ENCODE peak calls at places on chromosomes 7 and 10, in ten cellular contexts. Q, C, M, K, D, T, L, E, Z and A are unnamed samples. For H3K9me3, the result is how much of the 10 kb centered on the place peaks cover.

GRCh38 chr7:149300751-149301150 is 38.8 kb downstream of the ZNF783 start:
- DNase-seq in C (no peak), D (no peak), Q (no peak), E (no peak), Z (no peak), L (no peak), T (no peak), M (no peak), K (no peak), A (no peak)

GRCh38 chr7:87702326-87702725 is 74.1 kb downstream of the RUNDC3B start:
- DNase-seq in D (no peak), Z (no peak), K (peak), E (no peak), L (no peak), C (no peak), M (no peak), Q (peak), T (no peak), A (no peak)

GRCh38 chr10:95601116-95601719 is 40.0 kb upstream of the SORBS1 start:
- DNase-seq in Q (peak), M (peak), L (peak), K (peak), Z (peak), T (peak), D (peak), E (peak), C (peak), A (no peak)

GRCh38 chr7:5429253-5429856 is 5.7 kb upstream of the TNRC18 start:
- DNase-seq in C (peak), K (no peak), D (peak), M (no peak), T (no peak), Z (peak), Q (peak), L (no peak), E (no peak), A (no peak)

GRCh38 chr10:35372329-35372728 is 36.0 kb downstream of the CCNY start:
- DNase-seq in E (no peak), K (no peak), M (peak), C (peak), T (no peak), Q (peak), L (no peak), Z (no peak), D (peak), A (no peak)

GRCh38 chr7:21902240-21902639 is 43.5 kb downstream of the CDCA7L start:
- DNase-seq in C (no peak), M (peak), T (no peak), D (no peak), K (no peak), Q (peak), L (no peak), Z (no peak), E (no peak), A (no peak)

GRCh38 chr10:4219901-4220300 is 434.9 kb upstream of the KLF6 start:
- DNase-seq in C (no peak), K (no peak), T (no peak), L (no peak), M (no peak), Z (no peak), Q (no peak), E (no peak), D (no peak), A (no peak)

GRCh38 chr7:157278791-157279678 is 57.8 kb upstream of the DNAJB6 start:
- DNase-seq in E (no peak), K (no peak), C (peak), Z (peak), M (no peak), D (peak), T (no peak), Q (peak), L (no peak), A (no peak)

GRCh38 chr7:3862774-3863173 is 561.7 kb downstream of the SDK1 start:
- DNase-seq in Z (no peak), D (no peak), E (no peak), M (no peak), L (no peak), C (no peak), T (no peak), Q (no peak), K (no peak), A (no peak)

GRCh38 chr10:74445493-74445892 is 294.5 kb downstream of the ADK start:
- DNase-seq in Q (no peak), M (no peak), E (no peak), C (no peak), K (no peak), Z (no peak), T (no peak), D (no peak), L (no peak), A (no peak)

GRCh38 chr7:604038-604883 is 84.6 kb upstream of the PDGFA start:
- DNase-seq in E (peak), D (peak), C (peak), Z (peak), M (peak), K (no peak), Q (peak), T (peak), L (no peak), A (peak)

GRCh38 chr7:74324499-74325229 is 35.5 kb downstream of the CLIP2 start:
- DNase-seq in T (no peak), Z (no peak), E (no peak), K (no peak), M (no peak), L (no peak), D (peak), Q (no peak), C (no peak), A (no peak)

GRCh38 chr10:23204773-23205172 is 12.7 kb downstream of the PTF1A start:
- DNase-seq in L (no peak), C (no peak), Q (no peak), K (no peak), Z (no peak), T (no peak), M (no peak), E (no peak), D (no peak), A (no peak)

GRCh38 chr10:132554991-132555647 is 17.5 kb downstream of the INPP5A start:
- DNase-seq in C (peak), T (peak), E (no peak), M (no peak), L (no peak), Z (peak), K (no peak), Q (no peak), D (peak), A (no peak)

GRCh38 chr7:268991-269390 is 21.0 kb upstream of the FOXL3 start:
- DNase-seq in C (no peak), Z (peak), L (no peak), K (no peak), E (no peak), T (no peak), D (no peak), M (no peak), Q (no peak), A (no peak)

GRCh38 chr7:83649701-83650100 is 762 bp upstream of the SEMA3E start:
- DNase-seq in K (no peak), T (no peak), E (no peak), D (no peak), M (no peak), C (no peak), Z (no peak), Q (no peak), L (no peak), A (no peak)

GRCh38 chr10:76071638-76072317 is 640.4 kb downstream of the LRMDA start:
- DNase-seq in E (no peak), Q (no peak), C (no peak), D (no peak), K (no peak), L (no peak), M (no peak), T (no peak), Z (no peak), A (no peak)

GRCh38 chr7:155001756-155002410 is 1.0 kb downstream of the PAXIP1 start:
- DNase-seq in Q (peak), D (no peak), C (no peak), M (peak), K (no peak), E (no peak), L (peak), T (no peak), Z (no peak), A (no peak)

GRCh38 chr10:125030567-125031197 is 88.8 kb downstream of the ZRANB1 start:
- DNase-seq in K (no peak), Q (no peak), E (no peak), D (no peak), T (no peak), L (no peak), M (no peak), Z (peak), C (no peak), A (no peak)

GRCh38 chr7:157122800-157123495 is 15.8 kb upstream of the UBE3C start:
- DNase-seq in L (no peak), Q (no peak), Z (no peak), D (no peak), M (no peak), E (no peak), C (no peak), K (no peak), T (no peak), A (no peak)

GRCh38 chr7:131196808-131197207 is 130.9 kb upstream of the MKLN1 start:
- DNase-seq in Z (no peak), M (no peak), E (no peak), Q (peak), D (no peak), T (no peak), C (no peak), K (no peak), L (no peak), A (no peak)

GRCh38 chr7:105279688-105280007 is 109.1 kb downstream of the SRPK2 start:
- DNase-seq in M (no peak), T (no peak), L (no peak), C (no peak), Z (no peak), D (no peak), E (no peak), K (no peak), Q (no peak), A (no peak)

GRCh38 chr10:49330127-49330665 is 31.2 kb downstream of the C10orf71 start:
- DNase-seq in E (no peak), T (no peak), M (no peak), D (no peak), C (no peak), K (no peak), Q (no peak), L (no peak), Z (no peak), A (no peak)

GRCh38 chr10:76309744-76310441 is 878.5 kb downstream of the LRMDA start:
- DNase-seq in D (no peak), Z (no peak), E (no peak), Q (peak), L (no peak), C (no peak), K (no peak), M (no peak), T (no peak), A (no peak)

GRCh38 chr7:44065431-44066110 is at the start of gene PGAM2:
- DNase-seq in M (no peak), C (peak), K (no peak), T (no peak), Z (peak), L (no peak), D (peak), Q (peak), E (peak), A (no peak)

GRCh38 chr7:115851291-115851690 is 179.3 kb downstream of the TFEC start:
- DNase-seq in C (no peak), Q (peak), L (no peak), Z (no peak), M (peak), T (no peak), K (no peak), E (no peak), D (no peak), A (no peak)

GRCh38 chr10:111360260-111360925 is 283.6 kb downstream of the ADRA2A start:
- DNase-seq in Z (no peak), L (no peak), C (peak), M (peak), K (no peak), T (no peak), E (peak), Q (peak), D (no peak), A (no peak)

GRCh38 chr10:91493313-91493712 is 83.2 kb downstream of the HECTD2 start:
- DNase-seq in D (no peak), K (no peak), M (peak), E (no peak), L (peak), C (no peak), Q (peak), Z (no peak), T (no peak), A (no peak)

GRCh38 chr7:28955723-28956607 is 2.2 kb downstream of the TRIL start:
- DNase-seq in M (peak), Z (peak), E (peak), D (peak), Q (peak), L (peak), C (peak), T (no peak), K (no peak), A (no peak)

GRCh38 chr7:92343719-92344118 is 97.9 kb downstream of the ANKIB1 start:
- DNase-seq in D (no peak), E (no peak), L (no peak), K (no peak), C (no peak), M (no peak), Z (no peak), Q (peak), T (no peak), A (no peak)

GRCh38 chr10:95187617-95188016 is 6.4 kb upstream of the ACSM6 start:
- DNase-seq in L (no peak), C (no peak), Z (no peak), D (no peak), Q (no peak), K (no peak), E (no peak), M (no peak), T (no peak), A (no peak)

GRCh38 chr7:83677180-83677866 is 28.4 kb upstream of the SEMA3E start:
- DNase-seq in M (peak), Q (peak), C (no peak), E (no peak), Z (no peak), K (peak), D (no peak), L (peak), T (no peak), A (no peak)

GRCh38 chr10:65430979-65431378 is 1494.9 kb upstream of the LRRTM3 start:
- DNase-seq in Q (no peak), K (no peak), D (no peak), E (no peak), M (no peak), Z (no peak), C (no peak), T (no peak), L (no peak), A (no peak)

GRCh38 chr10:104321226-104321625 is 17.0 kb downstream of the ITPRIP start:
- DNase-seq in L (no peak), M (no peak), C (no peak), Q (no peak), D (no peak), Z (no peak), K (no peak), E (peak), T (no peak), A (no peak)

GRCh38 chr10:112383325-112383724 is 9.4 kb downstream of the ACSL5 start:
- DNase-seq in T (no peak), L (no peak), Q (peak), D (no peak), C (no peak), K (no peak), Z (no peak), M (no peak), E (no peak), A (no peak)

GRCh38 chr7:142301923-142302550 is 44.2 kb upstream of the PRSS58 start:
- DNase-seq in K (no peak), D (no peak), Q (peak), L (no peak), C (no peak), M (no peak), E (no peak), T (no peak), Z (no peak), A (no peak)

GRCh38 chr7:143372070-143372469 is 9.1 kb upstream of the ZYX start:
- DNase-seq in L (no peak), E (peak), T (peak), C (peak), Z (peak), D (peak), Q (no peak), K (no peak), M (no peak), A (no peak)

GRCh38 chr10:65341323-65341922 is 1584.4 kb upstream of the LRRTM3 start:
- DNase-seq in E (no peak), C (no peak), T (no peak), M (no peak), K (no peak), D (no peak), L (no peak), Z (no peak), Q (no peak), A (no peak)

GRCh38 chr10:130660266-130660665 is 524.1 kb downstream of the GLRX3 start:
- DNase-seq in M (no peak), C (no peak), D (no peak), K (no peak), E (no peak), Q (no peak), Z (no peak), L (no peak), T (no peak), A (no peak)

GRCh38 chr10:130661419-130661818 is 525.2 kb downstream of the GLRX3 start:
- DNase-seq in K (no peak), Z (no peak), D (no peak), Q (no peak), M (no peak), L (no peak), C (no peak), E (no peak), T (no peak), A (no peak)

GRCh38 chr10:130658687-130659290 is 522.6 kb downstream of the GLRX3 start:
- DNase-seq in Q (no peak), T (no peak), M (no peak), D (no peak), E (no peak), Z (no peak), C (no peak), K (no peak), L (no peak), A (no peak)

GRCh38 chr10:130656582-130657133 is 520.5 kb downstream of the GLRX3 start:
- DNase-seq in K (no peak), Q (no peak), M (no peak), D (no peak), L (no peak), C (no peak), Z (no peak), T (no peak), E (no peak), A (no peak)

DNA sequence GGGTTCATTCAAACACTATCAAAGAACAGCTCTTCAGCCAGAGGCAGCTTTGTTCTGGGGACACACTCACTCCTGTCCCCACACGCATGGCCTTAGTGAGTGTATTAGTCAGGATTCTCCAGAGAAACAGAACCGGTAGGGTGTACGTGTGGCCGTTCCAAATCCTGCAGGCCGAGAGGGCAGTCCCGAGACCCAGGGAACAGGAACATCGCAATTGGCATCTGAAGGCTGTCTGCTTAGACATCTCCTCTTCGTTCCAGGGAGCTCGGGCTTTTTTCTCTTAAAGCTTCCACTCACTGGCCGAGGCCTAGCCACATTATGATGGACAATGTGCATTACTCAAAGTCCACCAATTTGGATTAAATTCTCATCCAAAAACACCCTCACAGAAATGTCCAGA is 523.3 kb downstream of the GLRX3 start:
- DNase-seq in M (no peak), Z (no peak), Q (no peak), E (no peak), T (no peak), K (no peak), L (no peak), C (no peak), D (no peak), A (no peak)
- H3K9me3 ChIP-seq in M (under half), Z (under half), Q (under half), E (under half), T (under half), K (under half), L (under half), C (under half), D (under half), A (under half)

DNA sequence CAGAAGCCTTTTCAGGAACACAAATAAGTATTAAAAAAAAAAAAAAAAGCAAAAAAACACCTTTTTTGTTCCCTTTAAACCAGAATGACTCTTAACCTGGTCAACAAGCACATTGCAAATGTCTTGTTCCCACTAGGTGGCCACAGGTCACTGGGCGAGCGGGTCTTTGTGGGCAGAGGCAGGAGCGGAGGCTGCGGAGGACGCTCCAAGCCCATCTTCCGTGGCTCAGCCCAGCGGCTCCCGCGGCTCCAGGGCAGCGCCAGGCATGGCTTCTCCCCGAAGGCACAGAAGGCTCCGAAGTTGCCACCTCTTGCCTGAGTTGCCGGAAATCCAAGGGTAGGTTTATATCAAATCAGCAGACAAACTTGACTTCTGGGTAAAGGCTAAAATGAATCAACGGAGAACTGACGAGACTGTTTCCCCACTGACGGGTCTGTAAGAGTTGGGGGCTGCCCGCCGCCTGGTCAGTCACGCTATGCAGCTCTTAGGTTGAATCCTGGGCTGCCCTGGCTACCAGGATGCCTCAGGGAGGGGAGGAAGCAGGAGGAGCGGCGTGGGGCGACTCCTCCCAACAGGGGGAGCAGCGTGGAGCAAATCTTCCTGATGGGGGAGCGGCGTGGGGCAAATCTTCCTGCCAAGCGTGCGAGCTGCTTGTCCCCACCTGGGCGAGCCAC is 144.5 kb downstream of the PTPRN2 start:
- DNase-seq in C (no peak), Q (no peak), E (no peak), L (no peak), D (no peak), Z (no peak), T (no peak), M (no peak), K (no peak), A (no peak)
- H3K9me3 ChIP-seq in C (under half), Q (under half), E (under half), L (under half), D (under half), Z (under half), T (under half), M (under half), K (under half), A (under half)

GRCh38 chr10:77874872-77875271 is 51.7 kb downstream of the DLG5 start:
- DNase-seq in Z (no peak), D (no peak), K (no peak), C (no peak), L (no peak), T (no peak), Q (no peak), E (no peak), M (no peak), A (no peak)
- H3K9me3 ChIP-seq in Z (under half), D (under half), K (under half), C (under half), L (under half), T (under half), Q (under half), E (under half), M (under half), A (under half)

DNA sequence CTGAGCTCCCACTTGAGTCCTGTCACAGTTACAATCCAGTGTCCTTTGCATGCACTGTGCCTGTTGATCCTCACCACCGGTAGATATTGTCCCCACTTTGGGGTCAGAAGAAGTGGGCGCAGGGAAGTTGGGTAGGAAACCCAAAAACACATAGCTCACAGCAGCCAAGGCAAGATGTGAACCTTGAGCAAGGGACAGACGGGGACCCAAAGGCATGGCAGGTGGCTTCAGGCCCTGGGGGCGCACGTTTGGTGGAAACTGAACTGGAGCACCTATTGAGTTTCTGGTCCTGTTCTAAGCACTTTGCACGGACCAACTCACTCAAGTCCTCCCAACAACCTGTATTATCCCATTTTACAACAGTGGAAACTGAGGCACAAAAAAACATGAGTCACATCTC is 82.8 kb upstream of the ZNF716 start:
- DNase-seq in C (no peak), Z (peak), M (no peak), Q (no peak), D (no peak), T (no peak), K (no peak), L (no peak), E (no peak), A (no peak)
- H3K9me3 ChIP-seq in C (under half), Z (under half), M (under half), Q (under half), D (under half), T (under half), K (under half), L (under half), E (under half), A (under half)

GRCh38 chr7:64802699-64803098 is 8.5 kb downstream of the ZNF138 start:
- DNase-seq in Z (no peak), C (no peak), L (no peak), M (no peak), T (no peak), K (no peak), Q (no peak), E (no peak), D (no peak), A (no peak)

GRCh38 chr7:64807731-64808365 is 13.6 kb downstream of the ZNF138 start:
- DNase-seq in D (no peak), K (no peak), Q (no peak), E (no peak), Z (no peak), C (no peak), L (no peak), M (no peak), T (no peak), A (no peak)
- H3K9me3 ChIP-seq in D (under half), K (under half), Q (under half), E (under half), Z (under half), C (under half), L (under half), M (under half), T (under half), A (under half)